ENCODE peak calls at places on chromosomes 11 and 22, in ten cellular contexts. K is spleen, A is body of pancreas, P is testis, U is trophoblast cell, Y is iPS DF 6.9, S is heart left ventricle, F is sigmoid colon, W is gastrocnemius medialis, M is neuronal stem cell. L is an unnamed sample.

GRCh38 chr11:86459682-86460460 is 85.2 kb downstream of the CCDC81 start:
- DNase-seq in K (no peak), A (peak; percentile 74), P (peak; percentile 55), U (peak; percentile 42), Y (no peak), S (peak; percentile 73), F (no peak), W (no peak), M (no peak), L (no peak)

GRCh38 chr11:33899383-33900037 is 7.6 kb upstream of the LMO2 start:
- DNase-seq in K (no peak), A (peak; percentile 66), P (peak; percentile 80), U (no peak), Y (no peak), S (peak; percentile 87), F (peak; percentile 92), W (peak; percentile 74), M (no peak), L (no peak)

GRCh38 chr22:44531487-44531886 is 33.5 kb upstream of the RTL6 start:
- DNase-seq in K (no peak), A (no peak), P (no peak), U (no peak), Y (no peak), S (peak; percentile 65), F (peak; percentile 79), W (no peak), M (no peak), L (no peak)

GRCh38 chr22:27420817-27421361 is 380.7 kb downstream of the MN1 start:
- DNase-seq in K (peak; percentile 24), A (peak; percentile 92), P (peak; percentile 83), U (peak; percentile 48), Y (no peak), S (peak; percentile 83), F (peak; percentile 93), W (peak; percentile 43), M (no peak), L (no peak)

GRCh38 chr11:120431633-120432032 is 79.9 kb upstream of the GRIK4 start:
- DNase-seq in K (no peak), A (no peak), P (no peak), U (no peak), Y (peak; percentile 9), S (no peak), F (no peak), W (no peak), M (no peak), L (peak; percentile 7)

GRCh38 chr22:46347646-46348045 is 12.1 kb downstream of the TRMU start:
- DNase-seq in K (peak; percentile 38), A (no peak), P (no peak), U (no peak), Y (no peak), S (no peak), F (no peak), W (no peak), M (no peak), L (no peak)

GRCh38 chr11:44066732-44067131 is 662 bp downstream of the ACCS start:
- DNase-seq in K (no peak), A (peak; percentile 27), P (no peak), U (peak; percentile 16), Y (no peak), S (peak; percentile 30), F (peak; percentile 66), W (no peak), M (no peak), L (no peak)

GRCh38 chr22:43826142-43827093 is 14.3 kb upstream of the EFCAB6 start:
- DNase-seq in K (no peak), A (peak; percentile 58), P (peak; percentile 50), U (no peak), Y (no peak), S (peak; percentile 25), F (no peak), W (no peak), M (no peak), L (no peak)

GRCh38 chr11:62392506-62392905 is 26.3 kb upstream of the SCGB1A1 start:
- DNase-seq in K (no peak), A (no peak), P (no peak), U (no peak), Y (no peak), S (no peak), F (no peak), W (no peak), M (no peak), L (no peak)

GRCh38 chr11:70303070-70303469 is 32.6 kb downstream of the PPFIA1 start:
- DNase-seq in K (peak; percentile 37), A (no peak), P (no peak), U (no peak), Y (no peak), S (peak; percentile 41), F (peak; percentile 63), W (no peak), M (no peak), L (no peak)

GRCh38 chr11:117144477-117145392 is 648 bp downstream of the PAFAH1B2 start:
- DNase-seq in K (peak; percentile 89), A (peak; percentile 89), P (peak; percentile 61), U (peak; percentile 89), Y (no peak), S (peak; percentile 86), F (peak; percentile 82), W (peak; percentile 53), M (peak; percentile 3), L (peak; percentile 38)

GRCh38 chr22:45154383-45154782 is 9.3 kb upstream of the NUP50 start:
- DNase-seq in K (no peak), A (no peak), P (no peak), U (peak; percentile 81), Y (no peak), S (no peak), F (no peak), W (no peak), M (no peak), L (no peak)

GRCh38 chr11:84947070-84947469 is 680.1 kb downstream of the DLG2 start:
- DNase-seq in K (no peak), A (no peak), P (no peak), U (no peak), Y (no peak), S (no peak), F (no peak), W (no peak), M (no peak), L (no peak)

DNA sequence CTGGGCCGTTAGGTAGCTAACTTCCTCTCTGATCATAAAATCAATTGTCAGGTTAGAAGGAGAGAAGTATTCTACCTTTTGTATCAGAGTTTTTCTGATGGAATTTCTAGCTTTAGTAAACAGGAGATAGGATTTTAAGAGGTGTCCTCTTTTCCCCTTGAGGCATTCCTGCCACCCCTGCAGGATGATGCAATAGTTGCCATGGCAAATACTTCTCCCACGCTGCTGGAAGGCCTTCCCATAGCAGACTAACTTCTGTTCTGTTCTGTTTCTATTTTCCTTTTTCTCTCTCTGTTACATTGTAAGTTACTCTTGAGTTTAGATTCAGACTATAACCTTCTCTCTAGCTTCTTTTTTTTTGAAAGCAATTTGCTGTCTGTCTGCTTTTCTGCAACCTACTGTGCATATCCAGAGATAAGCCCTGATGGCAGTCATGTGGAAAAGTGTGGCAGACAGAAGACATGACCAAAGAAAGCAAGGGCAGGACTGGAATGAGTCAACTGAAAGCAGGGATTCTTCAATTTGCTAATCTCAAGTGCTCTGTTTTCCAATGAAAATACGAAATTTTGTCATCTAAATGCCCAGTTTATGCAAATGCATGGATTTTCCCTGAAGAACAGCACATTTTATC is 679.1 kb downstream of the DLG2 start:
- DNase-seq in K (no peak), A (no peak), P (no peak), U (no peak), Y (no peak), S (no peak), F (no peak), W (no peak), M (no peak), L (no peak)
- H3K4me1 ChIP-seq in K (no peaks in the 10 kb centered on the region), A (no peaks in the 10 kb centered on the region), P (no peaks in the 10 kb centered on the region), U (no peaks in the 10 kb centered on the region), Y (no peaks in the 10 kb centered on the region), S (no peaks in the 10 kb centered on the region), F (no peaks in the 10 kb centered on the region), W (no peaks in the 10 kb centered on the region), M (no peaks in the 10 kb centered on the region), L (no peaks in the 10 kb centered on the region)

GRCh38 chr22:49968313-49968830 is 7.8 kb downstream of the PIM3 start:
- DNase-seq in K (peak; percentile 81), A (peak; percentile 6), P (peak; percentile 14), U (no peak), Y (no peak), S (no peak), F (no peak), W (no peak), M (no peak), L (no peak)
- H3K4me1 ChIP-seq in K (peaks cover 93% of the 10 kb centered on the region), A (peaks cover 85% of the 10 kb centered on the region), P (peaks cover 63% of the 10 kb centered on the region), U (peaks cover 47% of the 10 kb centered on the region), Y (peaks cover 2% of the 10 kb centered on the region), S (peaks cover 55% of the 10 kb centered on the region), F (peaks cover 2% of the 10 kb centered on the region), W (peaks cover 62% of the 10 kb centered on the region), M (peaks cover 19% of the 10 kb centered on the region), L (peaks cover 59% of the 10 kb centered on the region)

GRCh38 chr11:73308003-73308962 is at the start of gene ARHGEF17:
- DNase-seq in K (peak; percentile 87), A (peak; percentile 69), P (peak; percentile 76), U (peak; percentile 52), Y (no peak), S (peak; percentile 84), F (peak; percentile 90), W (peak; percentile 27), M (peak; percentile 90), L (peak; percentile 29)
- H3K4me1 ChIP-seq in K (peaks cover 71% of the 10 kb centered on the region), A (peaks cover 47% of the 10 kb centered on the region), P (peaks cover 20% of the 10 kb centered on the region), U (peaks cover 34% of the 10 kb centered on the region), Y (no peaks in the 10 kb centered on the region), S (peaks cover 36% of the 10 kb centered on the region), F (no peaks in the 10 kb centered on the region), W (peaks cover 4% of the 10 kb centered on the region), M (peaks cover 25% of the 10 kb centered on the region), L (peaks cover 23% of the 10 kb centered on the region)

GRCh38 chr22:42768385-42769035 is 47.8 kb upstream of the A4GALT start:
- DNase-seq in K (no peak), A (no peak), P (no peak), U (no peak), Y (no peak), S (no peak), F (no peak), W (no peak), M (no peak), L (no peak)
- H3K4me1 ChIP-seq in K (peaks cover 41% of the 10 kb centered on the region), A (peaks cover 29% of the 10 kb centered on the region), P (peaks cover 12% of the 10 kb centered on the region), U (no peaks in the 10 kb centered on the region), Y (peaks cover 4% of the 10 kb centered on the region), S (peaks cover 4% of the 10 kb centered on the region), F (no peaks in the 10 kb centered on the region), W (no peaks in the 10 kb centered on the region), M (peaks cover 12% of the 10 kb centered on the region), L (no peaks in the 10 kb centered on the region)

DNA sequence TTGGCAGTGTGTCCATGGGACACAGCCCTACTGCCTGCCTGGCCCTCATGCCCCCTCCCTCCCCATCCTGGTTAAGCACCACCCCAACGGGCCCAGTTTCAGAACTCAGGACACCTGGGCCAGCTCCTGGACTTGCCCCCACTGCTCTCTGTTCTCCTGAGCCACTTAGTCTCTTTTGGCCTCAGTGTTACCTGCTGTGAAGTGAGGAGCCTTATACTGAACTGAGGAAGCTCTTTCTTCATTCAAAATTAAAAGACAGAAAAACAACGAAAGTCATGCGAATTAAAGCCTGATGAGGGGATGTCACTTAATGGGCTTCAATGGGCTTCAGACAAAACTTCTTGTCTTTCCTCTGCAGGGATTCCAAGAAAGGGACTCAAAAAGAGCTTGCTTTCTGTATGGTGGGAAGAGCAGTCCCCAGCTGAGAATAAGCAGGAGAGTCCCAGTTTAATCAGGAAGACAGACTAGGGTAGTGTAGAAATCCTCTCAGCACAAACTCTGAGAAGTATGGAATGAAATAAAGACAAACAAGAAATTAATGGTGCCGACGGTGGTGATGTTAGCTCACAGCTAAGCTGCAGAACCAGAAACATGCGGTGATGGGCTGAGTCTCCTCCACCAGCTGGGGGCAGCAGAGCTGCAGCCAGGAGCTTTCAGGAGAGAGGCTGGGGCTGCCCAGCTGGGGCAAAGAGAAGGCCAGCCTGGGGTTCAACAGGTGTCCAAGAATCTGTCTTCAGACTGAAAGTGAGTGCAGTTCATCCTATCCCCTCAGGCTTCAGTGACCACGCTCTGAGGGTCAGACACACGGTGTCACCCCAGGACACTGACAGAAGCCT is 101.0 kb downstream of the GGTLC2 start:
- DNase-seq in K (no peak), A (peak; percentile 40), P (peak; percentile 74), U (peak; percentile 55), Y (no peak), S (no peak), F (no peak), W (no peak), M (peak; percentile 15), L (peak; percentile 50)
- H3K4me1 ChIP-seq in K (peaks cover 30% of the 10 kb centered on the region), A (no peaks in the 10 kb centered on the region), P (no peaks in the 10 kb centered on the region), U (no peaks in the 10 kb centered on the region), Y (no peaks in the 10 kb centered on the region), S (no peaks in the 10 kb centered on the region), F (no peaks in the 10 kb centered on the region), W (no peaks in the 10 kb centered on the region), M (no peaks in the 10 kb centered on the region), L (no peaks in the 10 kb centered on the region)